ENCODE peak calls at places on chromosomes 3 and 15, in ten cellular contexts. One of them, this sample, is unnamed.

GRCh38 chr3:14423197-14423743 is 20.9 kb downstream of the SLC6A6 start:
- DNase-seq in progenitor cell of endocrine pancreas: no peak
- DNase-seq in cardiac muscle cell: no peak
- DNase-seq in skeletal muscle cell: no peak
- DNase-seq in NCI-H1417: no peak
- DNase-seq in activated T-cell treated with anti-CD3 and anti-CD28 coated beads for 1 hour: no peak
- DNase-seq in NCI-H1092: no peak
- DNase-seq in AG09309: no peak
- DNase-seq in dorsolateral prefrontal cortex: no peak
- DNase-seq in bronchial epithelial cell: peak; percentile 96
- DNase-seq in this sample: no peak

GRCh38 chr3:43923101-43923979 is 232.6 kb downstream of the ABHD5 start:
- DNase-seq in progenitor cell of endocrine pancreas: no peak
- DNase-seq in cardiac muscle cell: no peak
- DNase-seq in skeletal muscle cell: no peak
- DNase-seq in NCI-H1417: peak; percentile 83
- DNase-seq in activated T-cell treated with anti-CD3 and anti-CD28 coated beads for 1 hour: no peak
- DNase-seq in NCI-H1092: peak; percentile 32
- DNase-seq in AG09309: no peak
- DNase-seq in dorsolateral prefrontal cortex: peak; percentile 51
- DNase-seq in bronchial epithelial cell: no peak
- DNase-seq in this sample: no peak

GRCh38 chr3:195012571-195012970 is 258.4 kb downstream of the XXYLT1 start:
- DNase-seq in progenitor cell of endocrine pancreas: no peak
- DNase-seq in cardiac muscle cell: no peak
- DNase-seq in skeletal muscle cell: no peak
- DNase-seq in NCI-H1417: no peak
- DNase-seq in activated T-cell treated with anti-CD3 and anti-CD28 coated beads for 1 hour: no peak
- DNase-seq in NCI-H1092: no peak
- DNase-seq in AG09309: no peak
- DNase-seq in dorsolateral prefrontal cortex: no peak
- DNase-seq in bronchial epithelial cell: no peak
- DNase-seq in this sample: no peak

GRCh38 chr15:71709808-71710418 is 100.4 kb upstream of the NR2E3 start:
- DNase-seq in progenitor cell of endocrine pancreas: no peak
- DNase-seq in cardiac muscle cell: no peak
- DNase-seq in skeletal muscle cell: no peak
- DNase-seq in NCI-H1417: no peak
- DNase-seq in activated T-cell treated with anti-CD3 and anti-CD28 coated beads for 1 hour: no peak
- DNase-seq in NCI-H1092: no peak
- DNase-seq in AG09309: no peak
- DNase-seq in dorsolateral prefrontal cortex: no peak
- DNase-seq in bronchial epithelial cell: no peak
- DNase-seq in this sample: no peak

GRCh38 chr15:70234256-70234965 is 136.7 kb upstream of the TLE3 start:
- DNase-seq in progenitor cell of endocrine pancreas: no peak
- DNase-seq in cardiac muscle cell: no peak
- DNase-seq in skeletal muscle cell: peak; percentile 42
- DNase-seq in NCI-H1417: no peak
- DNase-seq in activated T-cell treated with anti-CD3 and anti-CD28 coated beads for 1 hour: no peak
- DNase-seq in NCI-H1092: no peak
- DNase-seq in AG09309: peak; percentile 93
- DNase-seq in dorsolateral prefrontal cortex: no peak
- DNase-seq in bronchial epithelial cell: no peak
- DNase-seq in this sample: peak; percentile 35

GRCh38 chr3:190404715-190405114 is 16.8 kb downstream of the CLDN16 start:
- DNase-seq in progenitor cell of endocrine pancreas: no peak
- DNase-seq in cardiac muscle cell: no peak
- DNase-seq in skeletal muscle cell: no peak
- DNase-seq in NCI-H1417: no peak
- DNase-seq in activated T-cell treated with anti-CD3 and anti-CD28 coated beads for 1 hour: no peak
- DNase-seq in NCI-H1092: no peak
- DNase-seq in AG09309: no peak
- DNase-seq in dorsolateral prefrontal cortex: no peak
- DNase-seq in bronchial epithelial cell: no peak
- DNase-seq in this sample: no peak

GRCh38 chr3:137024348-137024747 is 66.6 kb downstream of the IL20RB start:
- DNase-seq in progenitor cell of endocrine pancreas: no peak
- DNase-seq in cardiac muscle cell: no peak
- DNase-seq in skeletal muscle cell: no peak
- DNase-seq in NCI-H1417: no peak
- DNase-seq in activated T-cell treated with anti-CD3 and anti-CD28 coated beads for 1 hour: no peak
- DNase-seq in NCI-H1092: no peak
- DNase-seq in AG09309: no peak
- DNase-seq in dorsolateral prefrontal cortex: no peak
- DNase-seq in bronchial epithelial cell: no peak
- DNase-seq in this sample: no peak

GRCh38 chr15:89802231-89802928 is 12.3 kb downstream of the ANPEP start:
- DNase-seq in progenitor cell of endocrine pancreas: no peak
- DNase-seq in cardiac muscle cell: no peak
- DNase-seq in skeletal muscle cell: no peak
- DNase-seq in NCI-H1417: no peak
- DNase-seq in activated T-cell treated with anti-CD3 and anti-CD28 coated beads for 1 hour: no peak
- DNase-seq in NCI-H1092: no peak
- DNase-seq in AG09309: no peak
- DNase-seq in dorsolateral prefrontal cortex: no peak
- DNase-seq in bronchial epithelial cell: no peak
- DNase-seq in this sample: no peak

GRCh38 chr3:169562988-169563774 is 100.3 kb downstream of the MECOM start:
- DNase-seq in progenitor cell of endocrine pancreas: no peak
- DNase-seq in cardiac muscle cell: no peak
- DNase-seq in skeletal muscle cell: no peak
- DNase-seq in NCI-H1417: peak; percentile 20
- DNase-seq in activated T-cell treated with anti-CD3 and anti-CD28 coated beads for 1 hour: no peak
- DNase-seq in NCI-H1092: peak; percentile 4
- DNase-seq in AG09309: no peak
- DNase-seq in dorsolateral prefrontal cortex: no peak
- DNase-seq in bronchial epithelial cell: peak; percentile 33
- DNase-seq in this sample: no peak

GRCh38 chr3:183987014-183987600 is 30.6 kb downstream of the ABCC5 start:
- DNase-seq in progenitor cell of endocrine pancreas: no peak
- DNase-seq in cardiac muscle cell: no peak
- DNase-seq in skeletal muscle cell: no peak
- DNase-seq in NCI-H1417: peak; percentile 33
- DNase-seq in activated T-cell treated with anti-CD3 and anti-CD28 coated beads for 1 hour: no peak
- DNase-seq in NCI-H1092: no peak
- DNase-seq in AG09309: no peak
- DNase-seq in dorsolateral prefrontal cortex: no peak
- DNase-seq in bronchial epithelial cell: no peak
- DNase-seq in this sample: no peak

GRCh38 chr3:72343078-72343477 is 505.2 kb downstream of the SHQ1 start:
- DNase-seq in progenitor cell of endocrine pancreas: no peak
- DNase-seq in cardiac muscle cell: no peak
- DNase-seq in skeletal muscle cell: no peak
- DNase-seq in NCI-H1417: no peak
- DNase-seq in activated T-cell treated with anti-CD3 and anti-CD28 coated beads for 1 hour: no peak
- DNase-seq in NCI-H1092: no peak
- DNase-seq in AG09309: peak; percentile 11
- DNase-seq in dorsolateral prefrontal cortex: no peak
- DNase-seq in bronchial epithelial cell: peak; percentile 37
- DNase-seq in this sample: peak; percentile 72